ENCODE peak calls at places on chromosomes 5 and 9, in ten cellular contexts. L, Z, N, S, B, H, D, O, P and U are unnamed samples.
A peak's percentile ranks its signal among the peaks of the same experiment; 100 is the strongest.

GRCh38 chr9:123470121-123470851 is 114.3 kb downstream of the CRB2 start:
- DNase-seq in L (no peak), Z (no peak), N (no peak), S (no peak), B (no peak), H (no peak), D (no peak), O (peak; percentile 20), P (no peak), U (no peak)

GRCh38 chr5:94932259-94932658 is 313.8 kb downstream of the SLF1 start:
- DNase-seq in L (no peak), Z (no peak), N (no peak), S (no peak), B (no peak), H (no peak), D (no peak), O (no peak), P (no peak), U (no peak)

GRCh38 chr5:154367101-154367500 is 78.7 kb upstream of the SAP30L start:
- DNase-seq in L (no peak), Z (peak; percentile 45), N (peak; percentile 16), S (no peak), B (no peak), H (no peak), D (no peak), O (no peak), P (peak; percentile 37), U (no peak)

GRCh38 chr5:50666261-50667078 is at the start of gene PARP8:
- DNase-seq in L (no peak), Z (peak; percentile 48), N (peak; percentile 21), S (peak; percentile 66), B (peak; percentile 51), H (peak; percentile 58), D (peak; percentile 80), O (no peak), P (peak; percentile 2), U (peak; percentile 72)

GRCh38 chr5:75933489-75933888 is 149.7 kb upstream of the SV2C start:
- DNase-seq in L (no peak), Z (no peak), N (no peak), S (no peak), B (no peak), H (no peak), D (no peak), O (no peak), P (no peak), U (no peak)

GRCh38 chr5:2332521-2332920 is 419.0 kb downstream of the IRX2 start:
- DNase-seq in L (no peak), Z (no peak), N (no peak), S (no peak), B (no peak), H (no peak), D (no peak), O (no peak), P (no peak), U (no peak)

GRCh38 chr5:56314536-56314935 is 81.4 kb upstream of the ANKRD55 start:
- DNase-seq in L (no peak), Z (peak; percentile 9), N (no peak), S (no peak), B (peak; percentile 46), H (no peak), D (no peak), O (no peak), P (peak; percentile 19), U (no peak)

GRCh38 chr9:30239875-30240274 is 2144.6 kb upstream of the ACO1 start:
- DNase-seq in L (no peak), Z (no peak), N (no peak), S (no peak), B (no peak), H (no peak), D (no peak), O (no peak), P (no peak), U (no peak)

GRCh38 chr5:130277522-130277921 is 373.3 kb downstream of the CHSY3 start:
- DNase-seq in L (no peak), Z (no peak), N (no peak), S (no peak), B (no peak), H (no peak), D (no peak), O (no peak), P (no peak), U (no peak)

GRCh38 chr5:123220616-123221146 is 131.6 kb downstream of the PRDM6 start:
- DNase-seq in L (no peak), Z (no peak), N (no peak), S (no peak), B (no peak), H (no peak), D (no peak), O (no peak), P (no peak), U (no peak)